ENCODE peak calls at places on chromosome 10, in eight cellular contexts. One of them, this sample, is unnamed.
A peak's percentile ranks its signal among the peaks of the same experiment; 100 is the strongest.

GRCh38 chr10:69494626-69495558 is 43.6 kb downstream of the TSPAN15 start:
- DNase-seq in hepatocyte: no peak
- DNase-seq in body of pancreas: no peak
- DNase-seq in OCI-LY7: no peak
- DNase-seq in dorsolateral prefrontal cortex: peak; percentile 93
- DNase-seq in uterus: peak; percentile 11
- DNase-seq in right lobe of liver: no peak
- DNase-seq in neural progenitor cell: peak; percentile 47
- DNase-seq in this sample: no peak

GRCh38 chr10:7153750-7154149 is 257.1 kb downstream of the SFMBT2 start:
- DNase-seq in right lobe of liver: no peak
- DNase-seq in dorsolateral prefrontal cortex: no peak
- DNase-seq in uterus: no peak
- DNase-seq in OCI-LY7: no peak
- DNase-seq in hepatocyte: no peak
- DNase-seq in body of pancreas: no peak
- DNase-seq in neural progenitor cell: no peak
- DNase-seq in this sample: peak; percentile 44

GRCh38 chr10:11870461-11870780 is 47.3 kb downstream of the PROSER2 start:
- DNase-seq in body of pancreas: no peak
- DNase-seq in right lobe of liver: no peak
- DNase-seq in hepatocyte: no peak
- DNase-seq in dorsolateral prefrontal cortex: no peak
- DNase-seq in OCI-LY7: no peak
- DNase-seq in uterus: no peak
- DNase-seq in neural progenitor cell: no peak
- DNase-seq in this sample: no peak

GRCh38 chr10:103879409-103879808 is 24.0 kb upstream of the SH3PXD2A start:
- DNase-seq in neural progenitor cell: no peak
- DNase-seq in right lobe of liver: no peak
- DNase-seq in body of pancreas: no peak
- DNase-seq in uterus: no peak
- DNase-seq in dorsolateral prefrontal cortex: no peak
- DNase-seq in hepatocyte: no peak
- DNase-seq in OCI-LY7: no peak
- DNase-seq in this sample: no peak

GRCh38 chr10:17222329-17222728 is 5.7 kb upstream of the VIM start:
- DNase-seq in hepatocyte: no peak
- DNase-seq in OCI-LY7: no peak
- DNase-seq in uterus: no peak
- DNase-seq in dorsolateral prefrontal cortex: no peak
- DNase-seq in neural progenitor cell: no peak
- DNase-seq in right lobe of liver: no peak
- DNase-seq in body of pancreas: no peak
- DNase-seq in this sample: no peak

GRCh38 chr10:28975891-28976471 is 298.7 kb downstream of the BAMBI start:
- DNase-seq in OCI-LY7: no peak
- DNase-seq in dorsolateral prefrontal cortex: no peak
- DNase-seq in hepatocyte: peak; percentile 42
- DNase-seq in uterus: no peak
- DNase-seq in body of pancreas: no peak
- DNase-seq in neural progenitor cell: peak; percentile 34
- DNase-seq in right lobe of liver: no peak
- DNase-seq in this sample: no peak

GRCh38 chr10:5266804-5267203 is 70.2 kb downstream of the AKR1C4 start:
- DNase-seq in hepatocyte: no peak
- DNase-seq in uterus: no peak
- DNase-seq in dorsolateral prefrontal cortex: no peak
- DNase-seq in OCI-LY7: no peak
- DNase-seq in body of pancreas: no peak
- DNase-seq in right lobe of liver: no peak
- DNase-seq in neural progenitor cell: no peak
- DNase-seq in this sample: no peak

GRCh38 chr10:5625992-5626777 is 40.2 kb downstream of the ASB13 start:
- DNase-seq in right lobe of liver: peak; percentile 96
- DNase-seq in hepatocyte: no peak
- DNase-seq in uterus: no peak
- DNase-seq in neural progenitor cell: no peak
- DNase-seq in OCI-LY7: no peak
- DNase-seq in body of pancreas: peak; percentile 97
- DNase-seq in dorsolateral prefrontal cortex: no peak
- DNase-seq in this sample: no peak

GRCh38 chr10:93859049-93859655 is 34.6 kb upstream of the SLC35G1 start:
- DNase-seq in uterus: no peak
- DNase-seq in right lobe of liver: no peak
- DNase-seq in OCI-LY7: peak; percentile 18
- DNase-seq in body of pancreas: no peak
- DNase-seq in neural progenitor cell: peak; percentile 11
- DNase-seq in dorsolateral prefrontal cortex: no peak
- DNase-seq in hepatocyte: no peak
- DNase-seq in this sample: peak; percentile 21

GRCh38 chr10:71707240-71707789 is 12.3 kb downstream of the C10orf105 start:
- DNase-seq in OCI-LY7: no peak
- DNase-seq in dorsolateral prefrontal cortex: no peak
- DNase-seq in uterus: no peak
- DNase-seq in hepatocyte: no peak
- DNase-seq in right lobe of liver: no peak
- DNase-seq in body of pancreas: no peak
- DNase-seq in neural progenitor cell: no peak
- DNase-seq in this sample: no peak

GRCh38 chr10:71704816-71705215 is 14.8 kb downstream of the C10orf105 start:
- DNase-seq in hepatocyte: no peak
- DNase-seq in uterus: no peak
- DNase-seq in body of pancreas: no peak
- DNase-seq in OCI-LY7: no peak
- DNase-seq in neural progenitor cell: no peak
- DNase-seq in dorsolateral prefrontal cortex: no peak
- DNase-seq in right lobe of liver: no peak
- DNase-seq in this sample: no peak

GRCh38 chr10:71706216-71707121 is 13.1 kb downstream of the C10orf105 start:
- DNase-seq in neural progenitor cell: no peak
- DNase-seq in body of pancreas: no peak
- DNase-seq in OCI-LY7: no peak
- DNase-seq in hepatocyte: no peak
- DNase-seq in dorsolateral prefrontal cortex: no peak
- DNase-seq in right lobe of liver: no peak
- DNase-seq in uterus: no peak
- DNase-seq in this sample: no peak

GRCh38 chr10:71703577-71703976 is 16.0 kb downstream of the C10orf105 start:
- DNase-seq in dorsolateral prefrontal cortex: no peak
- DNase-seq in uterus: no peak
- DNase-seq in neural progenitor cell: no peak
- DNase-seq in hepatocyte: no peak
- DNase-seq in right lobe of liver: no peak
- DNase-seq in OCI-LY7: no peak
- DNase-seq in body of pancreas: no peak
- DNase-seq in this sample: no peak

DNA sequence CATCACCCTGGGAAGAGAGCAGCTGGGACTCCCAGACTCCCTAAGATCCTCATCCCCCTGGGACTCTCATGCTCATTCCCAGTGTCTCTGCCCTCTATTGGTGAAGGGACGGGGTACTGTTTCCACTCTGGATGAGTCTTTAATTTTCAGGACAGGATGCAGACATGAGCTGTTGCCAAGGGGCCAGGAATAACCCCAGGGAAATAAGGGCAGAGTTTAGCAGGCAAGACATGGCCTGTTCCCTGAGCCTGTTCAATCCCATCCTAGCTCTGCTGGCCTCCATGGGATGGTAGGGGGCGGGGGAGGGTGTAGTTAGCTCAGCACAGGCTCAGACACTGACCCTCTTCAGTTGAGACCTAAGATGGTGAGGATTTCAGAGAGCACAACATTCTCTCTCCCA is 14.0 kb downstream of the C10orf105 start:
- DNase-seq in OCI-LY7: no peak
- DNase-seq in body of pancreas: no peak
- DNase-seq in right lobe of liver: no peak
- DNase-seq in uterus: no peak
- DNase-seq in dorsolateral prefrontal cortex: no peak
- DNase-seq in hepatocyte: no peak
- DNase-seq in neural progenitor cell: no peak
- DNase-seq in this sample: no peak
- TF ChIP-seq CTCF in OCI-LY7: no peak
- TF ChIP-seq CTCF in body of pancreas: no peak
- TF ChIP-seq CTCF in right lobe of liver: no peak
- TF ChIP-seq CTCF in uterus: no peak
- TF ChIP-seq CTCF in dorsolateral prefrontal cortex: no peak
- TF ChIP-seq CTCF in hepatocyte: no peak
- TF ChIP-seq CTCF in neural progenitor cell: no peak
- TF ChIP-seq CTCF in this sample: no peak

GRCh38 chr10:95247200-95247880 is 43.5 kb downstream of the PDLIM1 start:
- DNase-seq in hepatocyte: no peak
- DNase-seq in body of pancreas: no peak
- DNase-seq in uterus: no peak
- DNase-seq in OCI-LY7: no peak
- DNase-seq in dorsolateral prefrontal cortex: no peak
- DNase-seq in neural progenitor cell: no peak
- DNase-seq in right lobe of liver: no peak
- DNase-seq in this sample: no peak

GRCh38 chr10:95250856-95251255 is 39.9 kb downstream of the PDLIM1 start:
- DNase-seq in body of pancreas: no peak
- DNase-seq in OCI-LY7: no peak
- DNase-seq in dorsolateral prefrontal cortex: no peak
- DNase-seq in hepatocyte: no peak
- DNase-seq in uterus: no peak
- DNase-seq in right lobe of liver: no peak
- DNase-seq in neural progenitor cell: no peak
- DNase-seq in this sample: no peak

GRCh38 chr10:95247881-95248583 is 42.8 kb downstream of the PDLIM1 start:
- DNase-seq in OCI-LY7: no peak
- DNase-seq in hepatocyte: no peak
- DNase-seq in uterus: no peak
- DNase-seq in neural progenitor cell: no peak
- DNase-seq in body of pancreas: no peak
- DNase-seq in right lobe of liver: no peak
- DNase-seq in dorsolateral prefrontal cortex: no peak
- DNase-seq in this sample: peak; percentile 77

GRCh38 chr10:95248989-95249388 is 41.8 kb downstream of the PDLIM1 start:
- DNase-seq in right lobe of liver: no peak
- DNase-seq in uterus: no peak
- DNase-seq in hepatocyte: no peak
- DNase-seq in dorsolateral prefrontal cortex: no peak
- DNase-seq in OCI-LY7: no peak
- DNase-seq in body of pancreas: no peak
- DNase-seq in neural progenitor cell: no peak
- DNase-seq in this sample: no peak

GRCh38 chr10:95249467-95249866 is 41.3 kb downstream of the PDLIM1 start:
- DNase-seq in dorsolateral prefrontal cortex: no peak
- DNase-seq in body of pancreas: no peak
- DNase-seq in uterus: no peak
- DNase-seq in right lobe of liver: no peak
- DNase-seq in hepatocyte: no peak
- DNase-seq in neural progenitor cell: no peak
- DNase-seq in OCI-LY7: no peak
- DNase-seq in this sample: no peak
- H3K27ac ChIP-seq in dorsolateral prefrontal cortex: no peak overlapping the region
- H3K27ac ChIP-seq in body of pancreas: no peak overlapping the region
- H3K27ac ChIP-seq in uterus: peak overlapping the region; percentile 68
- H3K27ac ChIP-seq in right lobe of liver: no peak overlapping the region
- H3K27ac ChIP-seq in hepatocyte: no peak overlapping the region
- H3K27ac ChIP-seq in neural progenitor cell: no peak overlapping the region
- H3K27ac ChIP-seq in OCI-LY7: no peak overlapping the region
- H3K27ac ChIP-seq in this sample: peak overlapping the region; percentile 77

GRCh38 chr10:58305821-58306220 is 29.0 kb upstream of the UBE2D1 start:
- DNase-seq in body of pancreas: no peak
- DNase-seq in uterus: no peak
- DNase-seq in neural progenitor cell: no peak
- DNase-seq in dorsolateral prefrontal cortex: no peak
- DNase-seq in OCI-LY7: no peak
- DNase-seq in hepatocyte: no peak
- DNase-seq in right lobe of liver: no peak
- DNase-seq in this sample: no peak

GRCh38 chr10:58300676-58301075 is 31.7 kb downstream of the CISD1 start:
- DNase-seq in neural progenitor cell: no peak
- DNase-seq in body of pancreas: no peak
- DNase-seq in right lobe of liver: no peak
- DNase-seq in uterus: no peak
- DNase-seq in dorsolateral prefrontal cortex: no peak
- DNase-seq in OCI-LY7: no peak
- DNase-seq in hepatocyte: no peak
- DNase-seq in this sample: no peak

GRCh38 chr10:58299580-58299979 is 30.6 kb downstream of the CISD1 start:
- DNase-seq in hepatocyte: peak; percentile 79
- DNase-seq in body of pancreas: peak; percentile 60
- DNase-seq in right lobe of liver: peak; percentile 61
- DNase-seq in uterus: peak; percentile 17
- DNase-seq in dorsolateral prefrontal cortex: no peak
- DNase-seq in OCI-LY7: peak; percentile 70
- DNase-seq in neural progenitor cell: peak; percentile 70
- DNase-seq in this sample: peak; percentile 63

GRCh38 chr10:58304099-58304633 is 30.6 kb upstream of the UBE2D1 start:
- DNase-seq in neural progenitor cell: no peak
- DNase-seq in OCI-LY7: no peak
- DNase-seq in uterus: no peak
- DNase-seq in dorsolateral prefrontal cortex: no peak
- DNase-seq in hepatocyte: no peak
- DNase-seq in right lobe of liver: no peak
- DNase-seq in body of pancreas: no peak
- DNase-seq in this sample: no peak

GRCh38 chr10:58302259-58302658 is 32.5 kb upstream of the UBE2D1 start:
- DNase-seq in dorsolateral prefrontal cortex: no peak
- DNase-seq in neural progenitor cell: no peak
- DNase-seq in uterus: no peak
- DNase-seq in body of pancreas: no peak
- DNase-seq in hepatocyte: peak; percentile 11
- DNase-seq in right lobe of liver: no peak
- DNase-seq in OCI-LY7: no peak
- DNase-seq in this sample: no peak
- TF ChIP-seq CTCF in dorsolateral prefrontal cortex: no peak
- TF ChIP-seq CTCF in neural progenitor cell: no peak
- TF ChIP-seq CTCF in uterus: no peak
- TF ChIP-seq CTCF in body of pancreas: no peak
- TF ChIP-seq CTCF in hepatocyte: no peak
- TF ChIP-seq CTCF in right lobe of liver: no peak
- TF ChIP-seq CTCF in OCI-LY7: no peak
- TF ChIP-seq CTCF in this sample: no peak

GRCh38 chr10:119688033-119688508 is 36.9 kb downstream of the BAG3 start:
- DNase-seq in OCI-LY7: peak; percentile 40
- DNase-seq in uterus: no peak
- DNase-seq in neural progenitor cell: peak; percentile 27
- DNase-seq in body of pancreas: no peak
- DNase-seq in dorsolateral prefrontal cortex: no peak
- DNase-seq in hepatocyte: peak; percentile 30
- DNase-seq in right lobe of liver: no peak
- DNase-seq in this sample: no peak
- H3K27ac ChIP-seq in OCI-LY7: no peak overlapping the region
- H3K27ac ChIP-seq in uterus: no peak overlapping the region
- H3K27ac ChIP-seq in neural progenitor cell: no peak overlapping the region
- H3K27ac ChIP-seq in body of pancreas: no peak overlapping the region
- H3K27ac ChIP-seq in dorsolateral prefrontal cortex: no peak overlapping the region
- H3K27ac ChIP-seq in hepatocyte: peak overlapping the region; percentile 73
- H3K27ac ChIP-seq in right lobe of liver: no peak overlapping the region
- H3K27ac ChIP-seq in this sample: no peak overlapping the region

GRCh38 chr10:100812978-100813377 is 67.6 kb downstream of the PAX2 start:
- DNase-seq in uterus: no peak
- DNase-seq in right lobe of liver: no peak
- DNase-seq in neural progenitor cell: no peak
- DNase-seq in dorsolateral prefrontal cortex: no peak
- DNase-seq in body of pancreas: no peak
- DNase-seq in OCI-LY7: no peak
- DNase-seq in hepatocyte: no peak
- DNase-seq in this sample: no peak
- TF ChIP-seq CTCF in uterus: no peak
- TF ChIP-seq CTCF in right lobe of liver: no peak
- TF ChIP-seq CTCF in neural progenitor cell: peak; percentile 15
- TF ChIP-seq CTCF in dorsolateral prefrontal cortex: no peak
- TF ChIP-seq CTCF in body of pancreas: no peak
- TF ChIP-seq CTCF in OCI-LY7: no peak
- TF ChIP-seq CTCF in hepatocyte: no peak
- TF ChIP-seq CTCF in this sample: no peak